ENCODE peak calls at places on chromosome 22, in four cellular contexts. One of them, this sample, is unnamed.

GRCh38 chr22:19554834-19555404 is 30.7 kb upstream of the CLDN5 start:
- DNase-seq in IMR-90: peak
- DNase-seq in H9: peak
- DNase-seq in mesendoderm: peak
- DNase-seq in this sample: peak

GRCh38 chr22:29268511-29269229 is 602 bp downstream of the EWSR1 start:
- DNase-seq in H9: no peak
- DNase-seq in mesendoderm: peak
- DNase-seq in IMR-90: peak
- DNase-seq in this sample: peak

GRCh38 chr22:33288078-33288477 is 229.9 kb upstream of the SYN3 start:
- DNase-seq in H9: no peak
- DNase-seq in IMR-90: no peak
- DNase-seq in mesendoderm: no peak
- DNase-seq in this sample: no peak

GRCh38 chr22:45452565-45453449 is 39.3 kb downstream of the RIBC2 start:
- DNase-seq in IMR-90: peak
- DNase-seq in mesendoderm: no peak
- DNase-seq in H9: no peak
- DNase-seq in this sample: no peak

GRCh38 chr22:42366815-42367581 is 65.2 kb downstream of the NFAM1 start:
- DNase-seq in H9: no peak
- DNase-seq in mesendoderm: no peak
- DNase-seq in IMR-90: no peak
- DNase-seq in this sample: no peak

GRCh38 chr22:21447694-21448402 is 19.3 kb upstream of the TMEM191C start:
- DNase-seq in IMR-90: no peak
- DNase-seq in H9: peak
- DNase-seq in mesendoderm: peak
- DNase-seq in this sample: no peak

GRCh38 chr22:48753381-48753730 is 1074.3 kb downstream of the BRD1 start:
- DNase-seq in mesendoderm: no peak
- DNase-seq in H9: no peak
- DNase-seq in IMR-90: no peak
- DNase-seq in this sample: no peak

GRCh38 chr22:38352436-38352835 is 35.2 kb upstream of the CSNK1E start:
- DNase-seq in IMR-90: no peak
- DNase-seq in H9: no peak
- DNase-seq in mesendoderm: no peak
- DNase-seq in this sample: no peak

GRCh38 chr22:47552024-47552423 is 789.6 kb downstream of the TBC1D22A start:
- DNase-seq in H9: no peak
- DNase-seq in IMR-90: no peak
- DNase-seq in mesendoderm: no peak
- DNase-seq in this sample: no peak

GRCh38 chr22:47647181-47647580 is 884.7 kb downstream of the TBC1D22A start:
- DNase-seq in IMR-90: no peak
- DNase-seq in H9: no peak
- DNase-seq in mesendoderm: no peak
- DNase-seq in this sample: no peak

GRCh38 chr22:50267591-50268390 is 2.4 kb downstream of the MAPK11 start:
- DNase-seq in IMR-90: peak
- DNase-seq in mesendoderm: no peak
- DNase-seq in H9: peak
- DNase-seq in this sample: no peak

GRCh38 chr22:49754674-49755590 is 72.7 kb downstream of the BRD1 start:
- DNase-seq in IMR-90: no peak
- DNase-seq in mesendoderm: no peak
- DNase-seq in H9: peak
- DNase-seq in this sample: no peak

GRCh38 chr22:50189849-50190181 is 4.1 kb downstream of the TRABD start:
- DNase-seq in mesendoderm: peak
- DNase-seq in H9: no peak
- DNase-seq in IMR-90: no peak
- DNase-seq in this sample: no peak

GRCh38 chr22:35299217-35299716 is 427 bp upstream of the TOM1 start:
- DNase-seq in mesendoderm: no peak
- DNase-seq in H9: no peak
- DNase-seq in IMR-90: no peak
- DNase-seq in this sample: peak

GRCh38 chr22:20021196-20022181 is 579 bp downstream of the TANGO2 start:
- DNase-seq in mesendoderm: no peak
- DNase-seq in IMR-90: peak
- DNase-seq in H9: no peak
- DNase-seq in this sample: no peak

GRCh38 chr22:46895753-46896152 is 133.3 kb downstream of the TBC1D22A start:
- DNase-seq in H9: no peak
- DNase-seq in IMR-90: no peak
- DNase-seq in mesendoderm: no peak
- DNase-seq in this sample: no peak

GRCh38 chr22:28795071-28795693 is 5.2 kb downstream of the XBP1 start:
- DNase-seq in mesendoderm: no peak
- DNase-seq in IMR-90: no peak
- DNase-seq in H9: no peak
- DNase-seq in this sample: no peak

GRCh38 chr22:48489551-48490512 is 1337.8 kb downstream of the BRD1 start:
- DNase-seq in mesendoderm: peak
- DNase-seq in IMR-90: no peak
- DNase-seq in H9: peak
- DNase-seq in this sample: no peak

GRCh38 chr22:35328472-35328885 is 28.8 kb downstream of the TOM1 start:
- DNase-seq in IMR-90: no peak
- DNase-seq in mesendoderm: no peak
- DNase-seq in H9: no peak
- DNase-seq in this sample: no peak

GRCh38 chr22:47515384-47516125 is 753.1 kb downstream of the TBC1D22A start:
- DNase-seq in IMR-90: no peak
- DNase-seq in H9: no peak
- DNase-seq in mesendoderm: peak
- DNase-seq in this sample: no peak

GRCh38 chr22:29156507-29156906 is 49.2 kb upstream of the EMID1 start:
- DNase-seq in IMR-90: peak
- DNase-seq in H9: peak
- DNase-seq in mesendoderm: peak
- DNase-seq in this sample: no peak

GRCh38 chr22:35973388-35973787 is 55.2 kb downstream of the RBFOX2 start:
- DNase-seq in mesendoderm: no peak
- DNase-seq in IMR-90: no peak
- DNase-seq in H9: no peak
- DNase-seq in this sample: no peak

GRCh38 chr22:49247194-49247924 is 580.3 kb downstream of the BRD1 start:
- DNase-seq in IMR-90: no peak
- DNase-seq in H9: peak
- DNase-seq in mesendoderm: peak
- DNase-seq in this sample: no peak

GRCh38 chr22:35921777-35922176 is 106.8 kb downstream of the RBFOX2 start:
- DNase-seq in mesendoderm: peak
- DNase-seq in H9: peak
- DNase-seq in IMR-90: peak
- DNase-seq in this sample: peak

GRCh38 chr22:46619240-46619829 is 851 bp upstream of the GRAMD4 start:
- DNase-seq in IMR-90: no peak
- DNase-seq in H9: no peak
- DNase-seq in mesendoderm: no peak
- DNase-seq in this sample: no peak

GRCh38 chr22:38700271-38700788 is 413 bp downstream of the JOSD1 start:
- DNase-seq in mesendoderm: peak
- DNase-seq in H9: no peak
- DNase-seq in IMR-90: no peak
- DNase-seq in this sample: no peak

GRCh38 chr22:40898850-40899357 is 37.0 kb upstream of the DNAJB7 start:
- DNase-seq in IMR-90: peak
- DNase-seq in H9: no peak
- DNase-seq in mesendoderm: peak
- DNase-seq in this sample: no peak

DNA sequence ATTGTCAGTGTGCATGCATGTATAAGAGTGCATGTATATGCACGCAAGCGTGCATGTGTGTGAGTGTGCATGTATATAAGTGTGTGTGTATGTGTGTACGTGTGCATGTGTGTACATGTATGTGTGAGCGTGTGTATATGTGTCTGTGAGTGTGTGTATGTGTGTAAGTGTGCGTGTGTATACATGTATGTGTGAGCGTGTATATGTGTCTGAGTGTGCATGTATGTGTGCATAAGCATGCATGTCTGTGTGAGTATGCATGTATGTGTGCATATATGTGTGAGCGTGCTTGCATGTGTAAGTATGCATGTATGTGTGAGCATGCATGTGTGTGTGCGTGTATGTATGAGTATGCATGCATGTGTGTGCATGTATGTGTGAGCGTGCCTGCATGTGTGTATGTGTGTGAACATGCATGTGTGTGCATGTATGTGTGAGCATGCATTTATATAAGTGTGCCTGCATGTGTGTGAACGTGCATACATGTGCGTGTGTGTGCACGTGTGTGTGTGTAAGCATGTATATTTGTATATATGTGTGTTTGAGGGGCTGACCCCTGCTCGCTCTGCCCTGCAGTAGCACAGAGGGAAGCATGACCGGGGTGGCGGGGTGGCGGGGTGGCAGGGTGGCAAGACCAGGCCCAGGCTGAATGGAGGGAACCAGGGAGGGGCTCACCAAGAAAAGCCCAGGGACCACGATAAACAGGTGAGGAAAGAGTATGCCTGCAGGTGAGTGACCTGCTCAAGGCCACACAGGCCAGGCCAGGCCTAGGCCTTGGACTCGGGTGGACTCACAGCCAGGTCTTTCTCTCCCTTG is 26.3 kb downstream of the CYTH4 start:
- DNase-seq in IMR-90: no peak
- DNase-seq in H9: no peak
- DNase-seq in mesendoderm: no peak
- DNase-seq in this sample: no peak
- H2BK120ac ChIP-seq in IMR-90: peak
- H2BK120ac ChIP-seq in H9: no peak
- H2BK120ac ChIP-seq in mesendoderm: no peak
- H2BK120ac ChIP-seq in this sample: no peak

GRCh38 chr22:24289781-24290181 is 19.1 kb downstream of the SPECC1L start:
- DNase-seq in H9: no peak
- DNase-seq in IMR-90: no peak
- DNase-seq in mesendoderm: peak
- DNase-seq in this sample: peak
- H4K8ac ChIP-seq in H9: peak
- H4K8ac ChIP-seq in IMR-90: peak
- H4K8ac ChIP-seq in mesendoderm: no peak
- H4K8ac ChIP-seq in this sample: no peak

GRCh38 chr22:30781271-30781875 is 86.7 kb downstream of the OSBP2 start:
- DNase-seq in mesendoderm: no peak
- DNase-seq in H9: no peak
- DNase-seq in IMR-90: peak
- DNase-seq in this sample: no peak
- H2BK120ac ChIP-seq in mesendoderm: no peak
- H2BK120ac ChIP-seq in H9: no peak
- H2BK120ac ChIP-seq in IMR-90: no peak
- H2BK120ac ChIP-seq in this sample: no peak

DNA sequence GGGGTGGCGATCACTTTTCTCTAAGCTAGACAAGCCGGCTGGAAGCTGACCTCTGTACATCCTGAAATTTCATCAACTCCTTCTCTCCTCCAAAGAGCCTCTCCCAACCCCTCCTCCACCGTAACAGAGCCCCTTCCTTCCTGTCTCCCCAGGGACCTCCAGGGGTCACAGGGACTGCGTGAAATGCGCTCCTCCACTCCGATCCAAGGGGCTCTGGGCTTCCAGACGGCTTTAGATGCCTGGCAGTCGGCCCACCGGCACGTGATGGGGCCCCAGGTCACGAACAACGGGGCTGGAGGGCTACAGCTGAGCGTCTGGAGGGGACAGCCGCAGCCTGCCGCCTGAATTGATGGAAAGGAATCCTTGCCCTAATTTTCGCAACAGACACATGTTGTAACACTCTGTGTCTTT is 264.1 kb downstream of the MN1 start:
- DNase-seq in IMR-90: no peak
- DNase-seq in H9: no peak
- DNase-seq in mesendoderm: no peak
- DNase-seq in this sample: no peak
- H4K8ac ChIP-seq in IMR-90: no peak
- H4K8ac ChIP-seq in H9: no peak
- H4K8ac ChIP-seq in mesendoderm: no peak
- H4K8ac ChIP-seq in this sample: no peak